ENCODE peak calls at places on chromosomes 3 and 15, in four cellular contexts. One of them, this sample, is unnamed.
A peak's percentile ranks its signal among the peaks of the same experiment; 100 is the strongest.

GRCh38 chr15:101368086-101368780 is 73.2 kb upstream of the SNRPA1 start:
- DNase-seq in breast epithelium: no peak
- DNase-seq in adrenal gland: peak; percentile 39
- DNase-seq in Panc1: no peak
- DNase-seq in this sample: no peak

GRCh38 chr3:157542711-157543485 is 39.7 kb upstream of the VEPH1 start:
- DNase-seq in Panc1: no peak
- DNase-seq in breast epithelium: peak; percentile 49
- DNase-seq in adrenal gland: peak; percentile 71
- DNase-seq in this sample: peak; percentile 67

GRCh38 chr15:34993877-34994276 is 5.8 kb upstream of the ZNF770 start:
- DNase-seq in Panc1: no peak
- DNase-seq in adrenal gland: no peak
- DNase-seq in breast epithelium: no peak
- DNase-seq in this sample: no peak

GRCh38 chr3:56383092-56383491 is 85.2 kb downstream of the ERC2 start:
- DNase-seq in Panc1: no peak
- DNase-seq in adrenal gland: no peak
- DNase-seq in breast epithelium: no peak
- DNase-seq in this sample: no peak

GRCh38 chr3:12891985-12892839 is 50.8 kb upstream of the RPL32 start:
- DNase-seq in Panc1: peak; percentile 33
- DNase-seq in breast epithelium: peak; percentile 30
- DNase-seq in adrenal gland: no peak
- DNase-seq in this sample: no peak

GRCh38 chr15:90020041-90020735 is 19.1 kb downstream of the ZNF710 start:
- DNase-seq in adrenal gland: peak; percentile 52
- DNase-seq in Panc1: no peak
- DNase-seq in breast epithelium: no peak
- DNase-seq in this sample: peak; percentile 63

GRCh38 chr3:127844326-127844942 is 22.1 kb upstream of the MGLL start:
- DNase-seq in adrenal gland: no peak
- DNase-seq in Panc1: no peak
- DNase-seq in breast epithelium: no peak
- DNase-seq in this sample: no peak

GRCh38 chr15:31326729-31327673 is at the start of gene KLF13:
- DNase-seq in breast epithelium: no peak
- DNase-seq in adrenal gland: peak; percentile 57
- DNase-seq in Panc1: no peak
- DNase-seq in this sample: no peak

GRCh38 chr3:89702404-89702803 is 595.0 kb downstream of the EPHA3 start:
- DNase-seq in breast epithelium: no peak
- DNase-seq in Panc1: no peak
- DNase-seq in adrenal gland: no peak
- DNase-seq in this sample: no peak

GRCh38 chr15:25175033-25175788 is 220.4 kb downstream of the SNRPN start:
- DNase-seq in breast epithelium: peak; percentile 8
- DNase-seq in adrenal gland: no peak
- DNase-seq in Panc1: no peak
- DNase-seq in this sample: peak; percentile 37

GRCh38 chr15:52103217-52104207 is 9.1 kb downstream of the BCL2L10 start:
- DNase-seq in Panc1: peak; percentile 84
- DNase-seq in breast epithelium: peak; percentile 43
- DNase-seq in adrenal gland: peak; percentile 89
- DNase-seq in this sample: peak; percentile 31

GRCh38 chr3:33093847-33094246 is 3.1 kb downstream of the GLB1 start:
- DNase-seq in adrenal gland: no peak
- DNase-seq in breast epithelium: no peak
- DNase-seq in Panc1: no peak
- DNase-seq in this sample: no peak

GRCh38 chr3:10925436-10926260 is 66.9 kb upstream of the SLC6A1 start:
- DNase-seq in Panc1: no peak
- DNase-seq in breast epithelium: no peak
- DNase-seq in adrenal gland: no peak
- DNase-seq in this sample: no peak

GRCh38 chr3:11159421-11159904 is 5.2 kb downstream of the HRH1 start:
- DNase-seq in Panc1: no peak
- DNase-seq in adrenal gland: peak; percentile 42
- DNase-seq in breast epithelium: no peak
- DNase-seq in this sample: peak; percentile 81

GRCh38 chr15:56425976-56426375 is 39.0 kb downstream of the MNS1 start:
- DNase-seq in adrenal gland: no peak
- DNase-seq in breast epithelium: no peak
- DNase-seq in Panc1: no peak
- DNase-seq in this sample: no peak

GRCh38 chr3:115146032-115146417 is 1.1 kb downstream of the ZBTB20 start:
- DNase-seq in Panc1: peak; percentile 18
- DNase-seq in breast epithelium: peak; percentile 48
- DNase-seq in adrenal gland: peak; percentile 65
- DNase-seq in this sample: no peak

GRCh38 chr3:159672728-159673471 is 315.7 kb upstream of the IL12A start:
- DNase-seq in breast epithelium: no peak
- DNase-seq in adrenal gland: no peak
- DNase-seq in Panc1: no peak
- DNase-seq in this sample: no peak

GRCh38 chr15:60005352-60006202 is 1.5 kb downstream of the FOXB1 start:
- DNase-seq in adrenal gland: no peak
- DNase-seq in Panc1: no peak
- DNase-seq in breast epithelium: no peak
- DNase-seq in this sample: no peak

GRCh38 chr3:7630351-7630911 is 769.5 kb downstream of the GRM7 start:
- DNase-seq in breast epithelium: no peak
- DNase-seq in Panc1: no peak
- DNase-seq in adrenal gland: no peak
- DNase-seq in this sample: no peak

GRCh38 chr3:88896026-88896425 is 211.4 kb upstream of the EPHA3 start:
- DNase-seq in Panc1: no peak
- DNase-seq in adrenal gland: no peak
- DNase-seq in breast epithelium: no peak
- DNase-seq in this sample: no peak

GRCh38 chr3:154316974-154317767 is 7.1 kb downstream of the DHX36 start:
- DNase-seq in adrenal gland: no peak
- DNase-seq in Panc1: no peak
- DNase-seq in breast epithelium: no peak
- DNase-seq in this sample: no peak

GRCh38 chr3:41681479-41681878 is 280.4 kb downstream of the ULK4 start:
- DNase-seq in adrenal gland: no peak
- DNase-seq in breast epithelium: peak; percentile 51
- DNase-seq in Panc1: no peak
- DNase-seq in this sample: no peak

GRCh38 chr3:127405791-127406190 is 117.9 kb upstream of the PRR20G start:
- DNase-seq in breast epithelium: no peak
- DNase-seq in Panc1: no peak
- DNase-seq in adrenal gland: no peak
- DNase-seq in this sample: peak; percentile 39

DNA sequence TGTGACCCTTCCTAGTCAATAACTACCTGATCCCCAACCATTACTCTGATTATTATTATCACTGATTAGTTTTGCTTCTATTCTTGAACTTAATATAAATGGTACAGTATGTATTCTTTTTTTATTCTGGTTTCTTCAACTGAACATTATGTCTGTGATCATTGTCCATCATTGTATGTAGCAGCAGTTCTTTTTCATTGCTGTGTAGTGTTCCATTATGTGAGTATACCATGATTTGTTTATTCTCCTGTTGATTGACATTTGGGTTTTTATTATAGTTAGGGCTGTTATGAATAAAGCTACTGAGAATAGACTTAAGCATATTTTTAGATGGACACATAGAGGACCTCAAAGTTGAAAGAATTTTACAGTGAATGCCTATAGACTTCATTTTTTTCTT is 2.7 kb downstream of the KIF15 start:
- DNase-seq in Panc1: no peak
- DNase-seq in breast epithelium: no peak
- DNase-seq in adrenal gland: no peak
- DNase-seq in this sample: no peak
- H3K9me3 ChIP-seq in Panc1: peaks cover 9% of the 10 kb centered on the region
- H3K9me3 ChIP-seq in breast epithelium: no peaks in the 10 kb centered on the region
- H3K9me3 ChIP-seq in adrenal gland: no peaks in the 10 kb centered on the region
- H3K9me3 ChIP-seq in this sample: no peaks in the 10 kb centered on the region

DNA sequence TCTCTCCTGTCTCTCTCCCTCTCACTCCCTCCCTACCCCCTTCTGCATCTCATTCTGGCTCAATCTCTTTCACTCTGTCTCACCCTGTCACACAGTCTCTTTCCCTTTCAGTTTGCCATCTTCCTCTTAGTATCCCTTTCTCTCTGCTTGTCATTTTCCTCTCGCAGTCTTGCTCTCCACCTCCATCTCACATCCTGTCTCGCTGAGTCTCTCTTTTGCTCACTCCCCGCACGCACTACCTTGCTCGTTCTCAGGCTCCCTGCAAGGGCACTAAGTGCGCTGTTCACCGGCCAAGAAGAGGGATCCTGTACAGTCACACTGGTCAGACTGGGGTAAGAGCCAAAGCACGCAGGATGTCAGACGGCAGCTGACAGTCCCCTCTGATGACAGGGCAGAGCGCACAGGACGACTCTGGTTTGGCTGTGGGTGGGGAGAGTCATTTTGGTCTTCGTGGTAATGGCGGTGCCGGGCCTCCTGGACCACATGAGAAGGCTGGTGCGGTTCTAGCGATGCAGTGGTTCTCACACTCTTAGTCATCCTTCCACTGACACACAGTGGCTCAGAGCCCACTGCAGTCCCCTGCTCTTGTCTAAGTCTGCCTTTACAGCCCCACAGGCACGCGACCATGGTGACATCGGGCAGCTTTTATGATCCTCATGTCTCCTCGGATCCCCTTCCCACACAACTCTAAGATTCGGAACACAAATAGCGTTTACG is 356.8 kb downstream of the FOXP1 start:
- DNase-seq in adrenal gland: peak; percentile 21
- DNase-seq in breast epithelium: no peak
- DNase-seq in Panc1: no peak
- DNase-seq in this sample: peak; percentile 74
- H3K4me3 ChIP-seq in adrenal gland: no peak overlapping the region
- H3K4me3 ChIP-seq in breast epithelium: no peak overlapping the region
- H3K4me3 ChIP-seq in Panc1: peak overlapping the region; percentile 26
- H3K4me3 ChIP-seq in this sample: peak overlapping the region; percentile 40

DNA sequence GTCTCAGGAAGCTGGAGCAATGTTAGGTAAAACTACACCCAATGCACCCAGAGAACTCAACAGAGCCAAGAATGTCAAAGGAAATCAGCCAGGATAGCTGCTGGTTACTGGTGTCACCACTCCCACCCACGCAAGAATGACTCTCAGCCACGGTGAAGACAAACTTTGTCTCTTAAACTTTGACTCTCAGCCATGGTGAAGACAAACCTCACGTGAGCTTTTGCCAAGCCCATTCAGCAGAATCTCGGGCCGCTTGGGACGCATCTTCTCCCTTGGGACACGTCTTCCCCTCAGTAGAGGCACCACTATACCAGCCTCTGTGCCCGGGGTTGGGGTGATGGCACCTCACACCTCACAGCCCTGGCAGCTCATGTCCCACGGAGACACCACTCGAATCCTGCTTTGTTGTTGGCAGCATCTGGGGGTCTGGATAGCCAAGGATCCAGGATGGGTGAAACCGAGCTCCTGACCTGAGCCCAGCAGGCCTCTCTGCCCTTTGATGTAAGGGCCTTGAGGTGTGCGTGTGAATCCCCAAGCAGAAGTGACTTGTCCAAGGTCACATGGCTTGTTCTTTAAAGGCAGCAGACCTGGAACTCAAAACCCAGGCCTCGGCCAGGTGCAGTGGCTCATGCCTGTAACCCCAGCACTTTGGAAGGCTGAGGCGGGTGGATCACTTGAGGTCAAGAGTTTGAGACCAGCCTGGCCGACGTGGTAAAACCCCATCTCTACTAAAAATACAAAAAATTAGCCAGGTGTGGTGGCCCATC is 21.8 kb downstream of the RBPMS2 start:
- DNase-seq in adrenal gland: no peak
- DNase-seq in Panc1: no peak
- DNase-seq in breast epithelium: no peak
- DNase-seq in this sample: no peak
- H3K27ac ChIP-seq in adrenal gland: no peak overlapping the region
- H3K27ac ChIP-seq in Panc1: no peak overlapping the region
- H3K27ac ChIP-seq in breast epithelium: no peak overlapping the region
- H3K27ac ChIP-seq in this sample: no peak overlapping the region

GRCh38 chr15:47839233-47839867 is 122.0 kb downstream of the SEMA6D start:
- DNase-seq in Panc1: no peak
- DNase-seq in adrenal gland: no peak
- DNase-seq in breast epithelium: no peak
- DNase-seq in this sample: no peak

DNA sequence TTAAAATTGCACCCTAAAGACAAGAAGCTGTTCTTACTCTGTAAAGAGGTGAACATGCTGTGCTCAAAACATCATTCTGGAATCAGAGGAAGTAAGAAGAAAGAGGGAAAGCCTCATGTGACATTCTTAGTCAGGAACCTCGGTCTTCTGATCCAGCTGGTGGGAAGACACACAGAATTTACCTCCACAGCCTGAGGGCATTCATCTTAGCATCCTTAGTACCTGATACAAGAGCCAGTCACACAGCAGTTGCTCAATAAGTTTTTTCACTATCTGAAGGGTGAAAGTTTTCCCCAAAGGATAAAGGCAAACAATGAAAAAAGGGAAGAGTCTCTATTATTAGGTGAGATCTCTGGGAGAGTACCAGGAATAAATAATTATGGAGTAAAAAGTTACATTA is 116.8 kb downstream of the SEMA6D start:
- DNase-seq in breast epithelium: no peak
- DNase-seq in adrenal gland: no peak
- DNase-seq in Panc1: no peak
- DNase-seq in this sample: no peak
- H3K9me3 ChIP-seq in breast epithelium: no peaks in the 10 kb centered on the region
- H3K9me3 ChIP-seq in adrenal gland: no peaks in the 10 kb centered on the region
- H3K9me3 ChIP-seq in Panc1: no peaks in the 10 kb centered on the region
- H3K9me3 ChIP-seq in this sample: no peaks in the 10 kb centered on the region